ENCODE peak calls at places on chromosomes 2 and 18, in five cellular contexts. P, Z, T, A and I are unnamed samples.

GRCh38 chr18:1036926-1037325 is 132.3 kb downstream of the ADCYAP1 start:
- DNase-seq in P (no peak), Z (no peak), T (no peak), A (no peak), I (no peak)

GRCh38 chr18:78719821-78720220 is 259.8 kb upstream of the SALL3 start:
- DNase-seq in P (no peak), Z (no peak), T (no peak), A (no peak), I (no peak)

GRCh38 chr2:120254178-120254577 is 1.5 kb downstream of the RALB start:
- DNase-seq in P (no peak), Z (no peak), T (no peak), A (no peak), I (peak; percentile 56)

GRCh38 chr2:223779877-223780276 is 57.5 kb downstream of the AP1S3 start:
- DNase-seq in P (no peak), Z (peak; percentile 65), T (no peak), A (peak; percentile 90), I (peak; percentile 53)

GRCh38 chr2:233247744-233248143 is 3.7 kb upstream of the ATG16L1 start:
- DNase-seq in P (no peak), Z (peak; percentile 73), T (no peak), A (peak; percentile 54), I (peak; percentile 34)

GRCh38 chr2:238838786-238839327 is 9.0 kb upstream of the TWIST2 start:
- DNase-seq in P (no peak), Z (no peak), T (no peak), A (no peak), I (no peak)

GRCh38 chr2:72605836-72606442 is 219.9 kb downstream of the EXOC6B start:
- DNase-seq in P (no peak), Z (peak; percentile 29), T (no peak), A (peak; percentile 5), I (peak; percentile 43)

GRCh38 chr18:77131100-77131651 is 1.4 kb downstream of the MBP start:
- DNase-seq in P (peak; percentile 31), Z (peak; percentile 43), T (no peak), A (no peak), I (no peak)

GRCh38 chr2:173962036-173962435 is 3.1 kb downstream of the SP3 start:
- DNase-seq in P (no peak), Z (no peak), T (no peak), A (no peak), I (peak; percentile 50)

GRCh38 chr2:3739313-3739712 is 35.9 kb downstream of the DCDC2C start:
- DNase-seq in P (no peak), Z (no peak), T (no peak), A (no peak), I (no peak)

GRCh38 chr2:190513877-190514276 is 20.6 kb downstream of the NEMP2 start:
- DNase-seq in P (no peak), Z (no peak), T (no peak), A (no peak), I (no peak)

GRCh38 chr2:1489486-1489885 is 76.2 kb downstream of the TPO start:
- DNase-seq in P (no peak), Z (no peak), T (no peak), A (no peak), I (no peak)

GRCh38 chr2:240655931-240656886 is 26.5 kb downstream of the AQP12B start:
- DNase-seq in P (no peak), Z (peak; percentile 14), T (no peak), A (no peak), I (no peak)

GRCh38 chr2:134249755-134250154 is 4.1 kb upstream of the MGAT5 start:
- DNase-seq in P (no peak), Z (no peak), T (no peak), A (no peak), I (no peak)